ENCODE peak calls at places on chromosomes 12 and 14, in six cellular contexts. B is GM23248, C is HCT116, A is neural progenitor cell, I is MM.1S, T is SK-N-SH. O is an unnamed sample.

GRCh38 chr12:86389949-86390348 is 133.8 kb upstream of the MGAT4C start:
- DNase-seq in T (no peak), A (no peak), C (no peak), B (no peak), I (no peak), O (peak; percentile 30)

GRCh38 chr12:41459815-41460214 is 271.7 kb downstream of the PDZRN4 start:
- DNase-seq in C (no peak), T (no peak), B (no peak), I (no peak), A (no peak), O (no peak)

GRCh38 chr12:121773011-121773777 is 20.3 kb downstream of the RHOF start:
- DNase-seq in C (peak; percentile 64), T (peak; percentile 91), I (peak; percentile 37), B (peak; percentile 72), A (peak; percentile 82), O (peak; percentile 84)

GRCh38 chr14:95184413-95184790 is 27.1 kb upstream of the DICER1 start:
- DNase-seq in B (no peak), I (no peak), T (no peak), C (no peak), A (no peak), O (no peak)

GRCh38 chr14:76133103-76133502 is 18.6 kb upstream of the GPATCH2L start:
- DNase-seq in B (peak; percentile 47), C (no peak), I (no peak), A (peak; percentile 71), T (no peak), O (peak; percentile 56)

GRCh38 chr12:24014853-24015590 is 65.6 kb upstream of the SOX5 start:
- DNase-seq in I (no peak), A (peak; percentile 89), B (no peak), T (no peak), C (no peak), O (no peak)

GRCh38 chr14:98008381-98009113 is 1211.4 kb downstream of the VRK1 start:
- DNase-seq in T (no peak), I (no peak), B (no peak), A (no peak), C (no peak), O (peak; percentile 10)

GRCh38 chr14:37197421-37198272 is at the start of gene MIPOL1:
- DNase-seq in B (peak; percentile 95), C (peak; percentile 68), A (peak; percentile 86), T (peak; percentile 25), I (no peak), O (peak; percentile 93)

GRCh38 chr14:81440041-81440440 is 39.9 kb upstream of the STON2 start:
- DNase-seq in B (no peak), A (no peak), I (no peak), C (no peak), T (no peak), O (no peak)

GRCh38 chr14:74503256-74503972 is 9.8 kb downstream of the ISCA2 start:
- DNase-seq in C (no peak), B (no peak), T (no peak), I (no peak), A (no peak), O (no peak)

GRCh38 chr14:62373889-62374394 is 611.7 kb downstream of the SNAPC1 start:
- DNase-seq in T (no peak), I (no peak), B (no peak), A (no peak), C (no peak), O (peak; percentile 42)

GRCh38 chr14:92589213-92589852 is 75.8 kb downstream of the RIN3 start:
- DNase-seq in B (peak; percentile 47), C (no peak), A (peak; percentile 45), T (no peak), I (peak; percentile 29), O (peak; percentile 56)

GRCh38 chr12:10031771-10032175 is 1.3 kb downstream of the CLEC9A start:
- DNase-seq in B (peak; percentile 94), C (no peak), T (no peak), A (no peak), I (no peak), O (peak; percentile 86)

GRCh38 chr14:36658091-36659009 is 3.3 kb upstream of the PAX9 start:
- DNase-seq in B (peak; percentile 7), A (peak; percentile 46), C (no peak), T (no peak), I (no peak), O (no peak)

GRCh38 chr14:34472706-34473279 is 10.8 kb upstream of the SPTSSA start:
- DNase-seq in B (no peak), T (no peak), I (no peak), C (no peak), A (no peak), O (no peak)

GRCh38 chr14:99075771-99076370 is 196.1 kb downstream of the BCL11B start:
- DNase-seq in A (no peak), B (peak; percentile 3), C (no peak), T (no peak), I (no peak), O (no peak)

GRCh38 chr12:116959198-116959460 is 48.4 kb downstream of the FBXW8 start:
- DNase-seq in A (no peak), I (no peak), B (no peak), T (no peak), C (no peak), O (peak; percentile 75)

GRCh38 chr14:100406505-100407131 is 83.5 kb downstream of the SLC25A47 start:
- DNase-seq in I (no peak), T (no peak), A (no peak), C (no peak), B (peak; percentile 27), O (peak; percentile 13)

GRCh38 chr12:80704430-80704829 is 3.0 kb upstream of the MYF6 start:
- DNase-seq in I (no peak), C (no peak), T (no peak), A (no peak), B (no peak), O (no peak)

GRCh38 chr12:53004178-53004577 is 2.1 kb upstream of the EIF4B start:
- DNase-seq in T (no peak), B (peak; percentile 45), C (no peak), A (peak; percentile 56), I (no peak), O (peak; percentile 66)

GRCh38 chr12:32534698-32535097 is 135.3 kb downstream of the FGD4 start:
- DNase-seq in C (no peak), B (peak; percentile 17), I (no peak), A (no peak), T (no peak), O (no peak)
- H3K9ac ChIP-seq in C (no peak overlapping the region), B (peak overlapping the region; percentile 69), I (peak overlapping the region; percentile 83), A (no peak overlapping the region), T (peak overlapping the region; percentile 58), O (no peak overlapping the region)

DNA sequence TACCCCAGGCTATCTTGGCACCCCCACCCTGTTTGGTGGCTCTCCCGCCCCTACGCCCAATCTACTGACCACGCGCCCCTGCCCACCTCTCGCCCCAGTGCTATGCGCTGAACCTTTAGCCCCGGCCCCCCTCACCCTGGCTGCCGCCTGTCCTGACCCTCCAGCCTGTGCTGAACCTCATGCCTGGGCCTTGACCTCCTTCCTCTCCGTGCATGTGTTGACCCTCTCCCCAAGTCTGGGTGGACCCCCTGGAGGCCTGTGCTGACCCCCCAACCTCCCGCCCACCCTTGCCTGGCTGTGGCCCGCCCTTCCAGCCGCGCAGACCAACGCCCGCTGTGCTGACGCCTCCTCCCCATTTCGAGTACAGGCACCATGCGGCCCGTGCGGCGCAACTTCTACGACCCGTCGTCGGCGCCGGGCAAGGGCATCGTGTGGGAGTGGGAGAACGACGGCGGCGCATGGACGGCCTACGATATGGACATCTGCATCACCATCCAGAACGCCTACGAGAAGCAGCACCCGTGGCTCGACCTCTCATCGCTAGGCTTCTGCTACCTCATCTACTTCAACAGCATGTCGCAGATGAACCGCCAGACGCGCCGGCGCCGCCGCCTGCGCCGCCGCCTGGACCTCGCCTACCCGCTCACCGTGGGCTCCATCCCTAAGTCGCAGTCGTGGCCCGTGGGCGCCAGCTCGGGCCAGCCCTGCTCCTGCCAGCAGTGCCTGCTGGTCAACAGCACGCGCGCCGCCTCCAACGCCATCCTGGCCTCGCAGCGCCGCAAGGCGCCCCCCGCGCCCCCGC is 20.7 kb downstream of the DTX1 start:
- DNase-seq in I (no peak), B (peak; percentile 14), C (no peak), A (peak; percentile 34), T (no peak), O (no peak)
- H3K27me3 ChIP-seq in I (no peaks in the 10 kb centered on the region), B (peaks cover 21% of the 10 kb centered on the region), C (no peaks in the 10 kb centered on the region), A (peaks cover 65% of the 10 kb centered on the region), T (no peaks in the 10 kb centered on the region), O (no peaks in the 10 kb centered on the region)

GRCh38 chr12:2354151-2354991 is 301.6 kb downstream of the CACNA1C start:
- DNase-seq in C (no peak), B (no peak), A (peak; percentile 64), T (no peak), I (peak; percentile 10), O (no peak)
- TF ChIP-seq EZH2phosphoT487 in C (no peak), B (no peak), A (no peak), T (no peak), I (no peak), O (no peak)

DNA sequence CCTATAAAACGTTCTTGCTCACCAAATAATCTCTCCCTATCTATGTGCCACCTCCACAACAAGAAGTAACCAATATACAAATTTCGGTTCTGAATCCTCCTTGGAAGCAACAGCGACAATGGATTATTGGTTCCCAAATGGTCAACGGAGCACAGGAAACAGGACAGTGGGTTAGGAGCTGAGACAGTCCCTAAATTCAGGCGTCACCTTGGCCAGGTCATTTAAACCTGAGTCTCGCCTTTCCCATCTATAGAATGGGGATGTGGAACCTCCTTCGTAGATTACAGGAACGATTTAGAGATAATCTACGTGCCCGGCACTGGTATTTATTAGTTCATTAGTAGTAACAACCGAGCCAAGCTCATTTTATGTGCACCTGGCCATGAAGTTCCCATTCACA is 1.1 kb downstream of the NT5DC3 start:
- DNase-seq in I (no peak), C (no peak), T (no peak), B (no peak), A (no peak), O (no peak)
- H3K9ac ChIP-seq in I (no peak overlapping the region), C (peak overlapping the region; percentile 85), T (peak overlapping the region; percentile 90), B (peak overlapping the region; percentile 86), A (no peak overlapping the region), O (peak overlapping the region; percentile 84)

GRCh38 chr12:72269491-72269890 is 2.7 kb upstream of the TRHDE start:
- DNase-seq in A (no peak), I (no peak), T (no peak), C (no peak), B (no peak), O (peak; percentile 71)

GRCh38 chr12:72271741-72272661 is at the start of gene TRHDE:
- DNase-seq in A (peak; percentile 83), I (no peak), T (peak; percentile 61), B (peak; percentile 58), C (no peak), O (peak; percentile 60)

GRCh38 chr12:72271401-72271740 is 799 bp upstream of the TRHDE start:
- DNase-seq in I (no peak), B (peak; percentile 34), A (peak; percentile 88), T (peak; percentile 51), C (no peak), O (no peak)

GRCh38 chr12:72268386-72268785 is 3.8 kb upstream of the TRHDE start:
- DNase-seq in A (no peak), B (no peak), T (no peak), I (no peak), C (no peak), O (no peak)

DNA sequence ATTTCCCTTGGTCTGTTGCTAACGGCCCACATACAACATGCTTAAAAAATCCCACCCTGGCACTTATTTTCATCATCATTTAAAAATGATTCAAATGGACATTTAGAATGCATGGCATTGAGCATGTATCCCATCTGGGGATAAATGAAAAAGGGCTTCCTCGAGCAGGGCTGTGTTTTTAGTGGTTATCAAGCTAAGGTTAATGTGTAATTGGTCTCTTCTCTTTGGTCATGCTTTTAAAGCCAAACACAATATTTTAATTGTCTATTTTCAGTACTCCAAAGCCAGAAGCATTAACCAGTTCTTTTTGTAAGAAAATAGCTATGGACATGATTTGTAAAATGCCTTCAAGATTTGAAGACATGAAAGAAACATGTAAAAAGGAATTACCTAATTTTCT is 1.9 kb upstream of the TRHDE start:
- DNase-seq in I (no peak), T (no peak), C (no peak), B (no peak), A (no peak), O (no peak)
- H3K27me3 ChIP-seq in I (no peaks in the 10 kb centered on the region), T (no peaks in the 10 kb centered on the region), C (no peaks in the 10 kb centered on the region), B (peaks cover 26% of the 10 kb centered on the region), A (peaks cover 54% of the 10 kb centered on the region), O (no peaks in the 10 kb centered on the region)